ENCODE peak calls at places on chromosomes 6 and 20, in ten cellular contexts. T, U, J, E, R, H, V, N, C and W are unnamed samples. For H3K4me1, the result is how much of the 10 kb centered on the place peaks cover.

GRCh38 chr20:52532674-52533073 is 341.1 kb upstream of the ZFP64 start:
- DNase-seq in T (no peak), U (no peak), J (no peak), E (no peak), R (no peak), H (no peak), V (no peak), N (no peak), C (no peak), W (no peak)

GRCh38 chr20:15931897-15932296 is 641.4 kb downstream of the KIF16B start:
- DNase-seq in T (no peak), U (no peak), J (no peak), E (no peak), R (no peak), H (no peak), V (no peak), N (no peak), C (no peak), W (no peak)

GRCh38 chr6:113476937-113477839 is 380.0 kb upstream of the MARCKS start:
- DNase-seq in T (no peak), U (no peak), J (no peak), E (no peak), R (no peak), H (no peak), V (no peak), N (no peak), C (no peak), W (no peak)

GRCh38 chr20:33433465-33433864 is 10.1 kb downstream of the SNTA1 start:
- DNase-seq in T (no peak), U (no peak), J (peak), E (peak), R (no peak), H (no peak), V (no peak), N (no peak), C (no peak), W (peak)

GRCh38 chr20:41192575-41192974 is 55.2 kb downstream of the PLCG1 start:
- DNase-seq in T (no peak), U (no peak), J (no peak), E (no peak), R (no peak), H (no peak), V (no peak), N (no peak), C (no peak), W (no peak)

GRCh38 chr6:122730775-122731386 is 48.6 kb upstream of the FABP7 start:
- DNase-seq in T (peak), U (no peak), J (no peak), E (no peak), R (peak), H (no peak), V (no peak), N (peak), C (no peak), W (no peak)

GRCh38 chr6:109449789-109450673 is 5.5 kb downstream of the MICAL1 start:
- DNase-seq in T (no peak), U (no peak), J (no peak), E (no peak), R (no peak), H (no peak), V (no peak), N (no peak), C (no peak), W (no peak)

GRCh38 chr6:5937516-5937915 is 69.2 kb downstream of the NRN1 start:
- DNase-seq in T (no peak), U (no peak), J (no peak), E (no peak), R (no peak), H (no peak), V (no peak), N (no peak), C (no peak), W (no peak)

GRCh38 chr6:32177182-32177787 is 920 bp upstream of the RNF5 start:
- DNase-seq in T (no peak), U (no peak), J (no peak), E (no peak), R (no peak), H (no peak), V (no peak), N (no peak), C (no peak), W (peak)

GRCh38 chr6:11772109-11772830 is 6.3 kb downstream of the ADTRP start:
- DNase-seq in T (no peak), U (no peak), J (no peak), E (no peak), R (no peak), H (no peak), V (peak), N (peak), C (no peak), W (peak)

GRCh38 chr20:25324412-25324811 is 66.2 kb downstream of the ABHD12 start:
- DNase-seq in T (no peak), U (no peak), J (peak), E (no peak), R (no peak), H (no peak), V (peak), N (no peak), C (no peak), W (no peak)

GRCh38 chr6:170159040-170159965 is 131.6 kb downstream of the DLL1 start:
- DNase-seq in T (no peak), U (no peak), J (no peak), E (no peak), R (no peak), H (no peak), V (peak), N (no peak), C (no peak), W (no peak)

GRCh38 chr6:154861825-154862224 is 128.6 kb downstream of the SCAF8 start:
- DNase-seq in T (no peak), U (no peak), J (no peak), E (no peak), R (no peak), H (no peak), V (no peak), N (peak), C (no peak), W (no peak)

GRCh38 chr20:22796465-22797077 is 212.2 kb upstream of the FOXA2 start:
- DNase-seq in T (no peak), U (no peak), J (no peak), E (no peak), R (no peak), H (no peak), V (no peak), N (no peak), C (no peak), W (no peak)

GRCh38 chr6:90669420-90669819 is 82.5 kb upstream of the MAP3K7 start:
- DNase-seq in T (no peak), U (no peak), J (no peak), E (no peak), R (no peak), H (no peak), V (no peak), N (no peak), C (no peak), W (no peak)

GRCh38 chr6:137443901-137444300 is 50.3 kb downstream of the OLIG3 start:
- DNase-seq in T (no peak), U (no peak), J (no peak), E (no peak), R (no peak), H (no peak), V (no peak), N (no peak), C (no peak), W (no peak)

GRCh38 chr20:56710577-56711465 is 81.7 kb downstream of the TFAP2C start:
- DNase-seq in T (no peak), U (no peak), J (no peak), E (no peak), R (no peak), H (no peak), V (no peak), N (no peak), C (no peak), W (no peak)

GRCh38 chr6:7154341-7155139 is 46.8 kb downstream of the RREB1 start:
- DNase-seq in T (no peak), U (no peak), J (no peak), E (no peak), R (no peak), H (no peak), V (no peak), N (no peak), C (no peak), W (no peak)

GRCh38 chr6:38588631-38589366 is 50.9 kb downstream of the BTBD9 start:
- DNase-seq in T (peak), U (no peak), J (no peak), E (no peak), R (no peak), H (no peak), V (no peak), N (no peak), C (no peak), W (no peak)

GRCh38 chr6:107866606-107867301 is 42.6 kb upstream of the SCML4 start:
- DNase-seq in T (peak), U (no peak), J (no peak), E (no peak), R (no peak), H (no peak), V (no peak), N (peak), C (no peak), W (no peak)

GRCh38 chr6:124203106-124203811 is 399.6 kb downstream of the NKAIN2 start:
- DNase-seq in T (no peak), U (no peak), J (peak), E (no peak), R (no peak), H (no peak), V (no peak), N (peak), C (no peak), W (no peak)

GRCh38 chr6:107730106-107730505 is 94.0 kb downstream of the SCML4 start:
- DNase-seq in T (no peak), U (no peak), J (no peak), E (no peak), R (no peak), H (no peak), V (no peak), N (no peak), C (no peak), W (no peak)

GRCh38 chr6:149392535-149392934 is 7.5 kb upstream of the SUMO4 start:
- DNase-seq in T (no peak), U (no peak), J (no peak), E (no peak), R (no peak), H (no peak), V (no peak), N (no peak), C (no peak), W (no peak)

GRCh38 chr20:61045876-61046585 is 206.0 kb upstream of the CDH4 start:
- DNase-seq in T (no peak), U (no peak), J (no peak), E (no peak), R (no peak), H (no peak), V (no peak), N (no peak), C (no peak), W (peak)

GRCh38 chr6:125611573-125612399 is 137.6 kb upstream of the HEY2 start:
- DNase-seq in T (no peak), U (no peak), J (no peak), E (peak), R (peak), H (no peak), V (no peak), N (peak), C (no peak), W (no peak)

GRCh38 chr6:53530346-53530745 is 14.6 kb downstream of the GCLC start:
- DNase-seq in T (no peak), U (no peak), J (no peak), E (peak), R (peak), H (no peak), V (no peak), N (no peak), C (no peak), W (peak)

GRCh38 chr20:31894980-31895675 is 24.7 kb downstream of the TTLL9 start:
- DNase-seq in T (peak), U (no peak), J (peak), E (peak), R (no peak), H (peak), V (peak), N (peak), C (no peak), W (peak)

GRCh38 chr6:30329331-30329730 is 2.6 kb downstream of the TRIM39 start:
- DNase-seq in T (no peak), U (no peak), J (no peak), E (peak), R (no peak), H (no peak), V (no peak), N (no peak), C (no peak), W (no peak)

GRCh38 chr6:156992396-156992795 is 215.2 kb downstream of the ARID1B start:
- DNase-seq in T (no peak), U (peak), J (no peak), E (peak), R (no peak), H (no peak), V (no peak), N (no peak), C (no peak), W (no peak)

GRCh38 chr6:119237177-119237715 is 112.3 kb downstream of the MAN1A1 start:
- DNase-seq in T (no peak), U (no peak), J (no peak), E (no peak), R (no peak), H (no peak), V (no peak), N (no peak), C (no peak), W (no peak)

DNA sequence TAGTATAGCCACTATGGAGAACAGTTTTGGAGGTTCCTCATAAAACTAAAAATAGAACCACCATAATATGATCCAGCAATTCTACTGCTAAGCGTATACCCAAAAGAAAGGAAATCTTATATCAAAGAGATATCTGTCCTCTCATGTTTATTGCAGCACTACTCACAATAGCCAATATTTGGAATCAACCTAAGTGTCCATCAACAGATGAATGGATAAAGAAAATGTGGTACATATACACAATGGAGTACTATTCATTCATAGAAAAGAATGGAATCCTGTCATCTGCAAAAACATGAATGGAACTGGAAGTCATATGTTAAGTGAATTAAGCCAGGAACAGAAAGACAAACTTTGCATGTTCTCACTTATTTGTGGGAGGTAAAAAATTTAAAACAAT is 5.7 kb upstream of the CD2AP start:
- DNase-seq in T (no peak), U (no peak), J (no peak), E (no peak), R (no peak), H (no peak), V (no peak), N (no peak), C (no peak), W (no peak)
- TF ChIP-seq CTCF in T (no peak), U (no peak), J (no peak), E (no peak), R (no peak), H (no peak), V (no peak), N (no peak), C (no peak), W (no peak)

DNA sequence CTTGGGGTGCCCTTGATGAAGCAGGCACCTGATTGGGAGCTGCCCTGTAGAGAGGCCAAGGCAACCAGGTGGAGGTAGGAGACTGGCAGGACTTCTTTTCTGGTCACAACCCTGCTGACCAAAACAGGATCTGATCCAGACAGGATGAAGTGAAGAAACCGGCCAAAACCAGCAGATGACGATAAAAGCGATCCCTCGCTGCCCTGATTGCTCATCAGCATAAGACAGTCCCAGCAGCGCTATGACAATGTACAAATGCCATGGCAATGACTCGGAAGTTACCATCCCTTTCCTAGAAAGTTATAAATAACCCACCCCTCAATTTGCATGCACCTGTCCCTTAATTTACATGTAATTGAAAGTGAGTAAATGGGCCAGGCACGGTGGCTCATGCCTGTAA is 88.4 kb upstream of the PDE10A start:
- DNase-seq in T (no peak), U (no peak), J (no peak), E (no peak), R (no peak), H (no peak), V (no peak), N (no peak), C (no peak), W (no peak)
- TF ChIP-seq POLR2A in T (no peak), U (no peak), J (no peak), E (no peak), R (no peak), H (no peak), V (no peak), N (no peak), C (no peak), W (no peak)

GRCh38 chr6:26553264-26553738 is 15.1 kb downstream of the HMGN4 start:
- DNase-seq in T (peak), U (peak), J (peak), E (peak), R (peak), H (no peak), V (no peak), N (peak), C (no peak), W (peak)

GRCh38 chr6:26552640-26553189 is 14.5 kb downstream of the HMGN4 start:
- DNase-seq in T (no peak), U (no peak), J (no peak), E (no peak), R (no peak), H (no peak), V (no peak), N (no peak), C (no peak), W (no peak)

GRCh38 chr6:26550250-26550993 is 12.3 kb downstream of the HMGN4 start:
- DNase-seq in T (peak), U (peak), J (no peak), E (peak), R (no peak), H (no peak), V (no peak), N (peak), C (peak), W (no peak)

GRCh38 chr6:26553739-26554668 is 15.8 kb downstream of the HMGN4 start:
- DNase-seq in T (peak), U (peak), J (peak), E (peak), R (peak), H (no peak), V (peak), N (peak), C (no peak), W (peak)

GRCh38 chr6:26552205-26552604 is 14.0 kb downstream of the HMGN4 start:
- DNase-seq in T (no peak), U (no peak), J (no peak), E (no peak), R (no peak), H (no peak), V (no peak), N (no peak), C (no peak), W (no peak)
- H3K4me1 ChIP-seq in T (under half), U (under half), J (under half), E (under half), R (under half), H (under half), V (under half), N (under half), C (under half), W (under half)

GRCh38 chr6:133193396-133193795 is 47.8 kb upstream of the EYA4 start:
- DNase-seq in T (no peak), U (no peak), J (no peak), E (no peak), R (no peak), H (no peak), V (no peak), N (no peak), C (no peak), W (no peak)

GRCh38 chr6:133187114-133187513 is 54.0 kb upstream of the EYA4 start:
- DNase-seq in T (no peak), U (no peak), J (no peak), E (no peak), R (no peak), H (no peak), V (no peak), N (no peak), C (no peak), W (no peak)

GRCh38 chr6:133187657-133188453 is 53.3 kb upstream of the EYA4 start:
- DNase-seq in T (no peak), U (no peak), J (no peak), E (no peak), R (no peak), H (no peak), V (no peak), N (no peak), C (no peak), W (no peak)

GRCh38 chr6:133190912-133191311 is 50.2 kb upstream of the EYA4 start:
- DNase-seq in T (no peak), U (no peak), J (no peak), E (no peak), R (no peak), H (no peak), V (no peak), N (no peak), C (no peak), W (no peak)

GRCh38 chr6:133191323-133191722 is 49.8 kb upstream of the EYA4 start:
- DNase-seq in T (no peak), U (no peak), J (no peak), E (no peak), R (no peak), H (no peak), V (no peak), N (no peak), C (no peak), W (no peak)
- TF ChIP-seq CTCF in T (no peak), U (no peak), J (no peak), E (no peak), R (no peak), H (no peak), V (no peak), N (no peak), C (no peak), W (no peak)

GRCh38 chr6:111691345-111692225 is 85.9 kb upstream of the TRAF3IP2 start:
- DNase-seq in T (no peak), U (no peak), J (peak), E (no peak), R (no peak), H (no peak), V (no peak), N (no peak), C (no peak), W (peak)

GRCh38 chr6:111689419-111689818 is 83.7 kb upstream of the TRAF3IP2 start:
- DNase-seq in T (no peak), U (no peak), J (no peak), E (no peak), R (no peak), H (no peak), V (no peak), N (no peak), C (no peak), W (no peak)

GRCh38 chr6:111689946-111690345 is 84.3 kb upstream of the TRAF3IP2 start:
- DNase-seq in T (no peak), U (no peak), J (no peak), E (no peak), R (no peak), H (no peak), V (no peak), N (no peak), C (no peak), W (no peak)

GRCh38 chr6:111696814-111697213 is 91.1 kb upstream of the TRAF3IP2 start:
- DNase-seq in T (no peak), U (no peak), J (no peak), E (no peak), R (peak), H (no peak), V (no peak), N (no peak), C (no peak), W (no peak)

GRCh38 chr6:111692327-111693164 is 86.9 kb upstream of the TRAF3IP2 start:
- DNase-seq in T (peak), U (no peak), J (no peak), E (peak), R (peak), H (no peak), V (no peak), N (no peak), C (no peak), W (no peak)
- TF ChIP-seq POLR2A in T (no peak), U (no peak), J (no peak), E (no peak), R (peak), H (no peak), V (no peak), N (no peak), C (no peak), W (no peak)

DNA sequence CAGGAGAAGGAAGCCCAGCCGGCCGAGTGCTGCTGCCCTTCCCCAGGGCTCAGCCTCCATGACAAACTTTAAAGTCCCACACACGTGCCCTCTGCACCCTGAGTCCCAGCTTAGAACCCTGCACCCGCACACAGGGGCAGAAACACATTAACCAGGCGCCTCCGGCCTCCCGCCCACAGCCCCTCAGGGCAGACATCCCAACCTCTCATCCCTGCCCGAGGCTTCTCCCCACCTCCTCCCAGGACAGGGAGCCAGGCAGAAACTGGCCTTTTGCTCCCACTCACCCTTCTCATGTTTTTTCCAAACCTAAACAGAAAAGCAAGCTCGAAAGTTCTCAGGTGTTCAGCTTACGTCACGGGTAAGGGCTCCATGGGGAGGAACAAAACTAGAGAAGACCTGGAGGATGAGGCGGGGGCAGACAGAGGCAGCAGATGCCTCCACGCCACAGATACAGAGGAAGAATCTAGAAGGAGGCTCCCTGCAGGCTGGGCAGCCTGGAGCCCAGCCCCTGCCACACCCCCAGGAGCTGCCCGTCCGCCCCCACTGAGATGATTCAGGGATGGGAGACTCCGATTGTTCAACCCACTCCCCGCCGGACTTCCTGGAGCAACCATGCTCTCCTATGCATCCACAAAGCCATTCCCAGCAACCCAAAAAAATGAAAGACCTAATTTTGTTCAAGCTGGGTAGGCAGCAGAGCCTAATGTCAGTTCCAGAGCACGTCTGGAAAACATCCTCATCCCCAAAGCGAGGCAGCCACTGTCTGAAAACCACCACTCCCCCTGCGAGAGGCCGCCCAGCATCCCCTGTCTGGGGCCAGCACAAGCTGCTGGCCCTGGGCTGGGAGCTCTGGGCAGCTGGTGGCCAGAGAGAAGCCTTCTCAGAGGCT is 8.8 kb downstream of the KCNQ2 start:
- DNase-seq in T (no peak), U (no peak), J (no peak), E (no peak), R (no peak), H (no peak), V (no peak), N (no peak), C (no peak), W (no peak)
- H3K4me1 ChIP-seq in T (under half), U (under half), J (under half), E (under half), R (under half), H (under half), V (under half), N (under half), C (under half), W (under half)